ENCODE peak calls at places on chromosomes 4 and X, in ten cellular contexts. Q is mucosa of descending colon, E is cardiac muscle cell, N is glutamatergic neuron, G is endothelial cell, W is bronchial epithelial cell, X is A549, U is astrocyte of the spinal cord, O is gastrocnemius medialis, M is tibial nerve. C is an unnamed sample.
A peak's percentile ranks its signal among the peaks of the same experiment; 100 is the strongest.

GRCh38 chrX:67544281-67544680 is 460 bp downstream of the AR start:
- DNase-seq in Q (no peak), E (no peak), N (peak; percentile 26), G (peak; percentile 12), W (no peak), X (peak; percentile 18), U (peak; percentile 8), O (no peak), M (no peak), C (no peak)

GRCh38 chrX:10015711-10016515 is 48.8 kb downstream of the CLDN34 start:
- DNase-seq in Q (no peak), E (peak; percentile 42), N (peak; percentile 65), G (peak; percentile 39), W (no peak), X (peak; percentile 40), U (no peak), O (no peak), M (no peak), C (no peak)

GRCh38 chr4:123599920-123600394 is 203.4 kb downstream of the SPRY1 start:
- DNase-seq in Q (peak; percentile 82), E (peak; percentile 81), N (peak; percentile 38), G (peak; percentile 63), W (peak; percentile 19), X (no peak), U (peak; percentile 41), O (peak; percentile 28), M (peak; percentile 61), C (no peak)

GRCh38 chrX:41514179-41514578 is 67.0 kb downstream of the NYX start:
- DNase-seq in Q (no peak), E (no peak), N (no peak), G (no peak), W (no peak), X (no peak), U (no peak), O (no peak), M (no peak), C (no peak)

GRCh38 chr4:168475745-168476144 is 4.5 kb downstream of the DDX60L start:
- DNase-seq in Q (no peak), E (peak; percentile 15), N (peak; percentile 40), G (no peak), W (peak; percentile 67), X (peak; percentile 66), U (no peak), O (no peak), M (no peak), C (no peak)

GRCh38 chrX:95903490-95903889 is 781.2 kb upstream of the DIAPH2 start:
- DNase-seq in Q (no peak), E (peak; percentile 41), N (no peak), G (peak; percentile 4), W (no peak), X (no peak), U (no peak), O (no peak), M (no peak), C (no peak)

GRCh38 chr4:3489451-3489962 is 26.4 kb downstream of the DOK7 start:
- DNase-seq in Q (no peak), E (no peak), N (peak; percentile 55), G (no peak), W (no peak), X (peak; percentile 38), U (no peak), O (no peak), M (no peak), C (no peak)

GRCh38 chrX:45751156-45751555 is 550.5 kb upstream of the DIPK2B start:
- DNase-seq in Q (no peak), E (no peak), N (no peak), G (no peak), W (no peak), X (no peak), U (no peak), O (no peak), M (no peak), C (no peak)

GRCh38 chr4:187547281-187547680 is 448.3 kb upstream of the ZFP42 start:
- DNase-seq in Q (no peak), E (no peak), N (no peak), G (no peak), W (peak; percentile 54), X (no peak), U (peak; percentile 13), O (no peak), M (no peak), C (no peak)

GRCh38 chr4:176137626-176138025 is 57.8 kb downstream of the SPATA4 start:
- DNase-seq in Q (no peak), E (peak; percentile 10), N (no peak), G (no peak), W (peak; percentile 35), X (peak; percentile 0), U (peak; percentile 32), O (no peak), M (no peak), C (no peak)

GRCh38 chrX:103488332-103488731 is 31.0 kb downstream of the RAB40A start:
- DNase-seq in Q (no peak), E (peak; percentile 39), N (no peak), G (no peak), W (no peak), X (peak; percentile 15), U (peak; percentile 26), O (no peak), M (no peak), C (no peak)
- TF ChIP-seq CTCF in Q (no peak), E (peak; percentile 42), N (peak; percentile 43), G (peak; percentile 40), W (peak; percentile 24), X (peak; percentile 34), U (peak; percentile 58), O (no peak), M (peak; percentile 30), C (peak; percentile 72)

GRCh38 chrX:66030505-66031317 is 9.2 kb downstream of the VSIG4 start:
- DNase-seq in Q (peak; percentile 31), E (peak; percentile 36), N (no peak), G (peak; percentile 3), W (peak; percentile 13), X (peak; percentile 21), U (no peak), O (no peak), M (no peak), C (no peak)
- TF ChIP-seq CTCF in Q (peak; percentile 46), E (peak; percentile 59), N (peak; percentile 27), G (peak; percentile 57), W (peak; percentile 64), X (no peak), U (peak; percentile 48), O (no peak), M (peak; percentile 33), C (peak; percentile 66)

GRCh38 chr4:40924096-40924792 is 174.5 kb downstream of the NSUN7 start:
- DNase-seq in Q (peak; percentile 71), E (peak; percentile 64), N (peak; percentile 89), G (peak; percentile 79), W (peak; percentile 28), X (peak; percentile 58), U (peak; percentile 67), O (no peak), M (peak; percentile 53), C (peak; percentile 79)

GRCh38 chr4:40927108-40927507 is 177.4 kb downstream of the NSUN7 start:
- DNase-seq in Q (no peak), E (no peak), N (no peak), G (no peak), W (no peak), X (no peak), U (no peak), O (no peak), M (no peak), C (no peak)

GRCh38 chr4:40923326-40924095 is 173.8 kb downstream of the NSUN7 start:
- DNase-seq in Q (no peak), E (no peak), N (no peak), G (no peak), W (no peak), X (no peak), U (no peak), O (no peak), M (no peak), C (no peak)

DNA sequence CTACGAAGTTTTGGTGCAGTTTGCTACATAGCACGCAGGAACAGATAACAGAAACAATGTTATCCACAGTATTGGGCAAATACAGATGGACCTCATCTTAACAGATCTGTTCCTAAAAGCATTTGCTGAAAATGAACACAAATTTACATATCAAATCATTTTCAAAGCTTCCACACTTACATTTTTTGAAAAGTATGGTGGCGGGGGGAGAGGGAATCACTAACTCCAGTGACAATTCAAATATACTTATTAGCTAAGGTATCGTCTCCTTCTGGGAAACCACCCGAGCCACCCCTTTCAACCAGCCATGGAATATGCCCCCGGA is 175.0 kb downstream of the NSUN7 start:
- DNase-seq in Q (no peak), E (no peak), N (no peak), G (no peak), W (no peak), X (no peak), U (no peak), O (no peak), M (no peak), C (no peak)
- TF ChIP-seq CTCF in Q (peak; percentile 2), E (no peak), N (peak; percentile 46), G (peak; percentile 37), W (no peak), X (no peak), U (no peak), O (no peak), M (no peak), C (no peak)

GRCh38 chr4:183599284-183599683 is 59.7 kb downstream of the RWDD4 start:
- DNase-seq in Q (no peak), E (no peak), N (no peak), G (no peak), W (no peak), X (no peak), U (no peak), O (no peak), M (no peak), C (no peak)

GRCh38 chr4:183600189-183600685 is 58.7 kb downstream of the RWDD4 start:
- DNase-seq in Q (peak; percentile 12), E (peak; percentile 18), N (no peak), G (peak; percentile 31), W (no peak), X (peak; percentile 10), U (no peak), O (no peak), M (no peak), C (no peak)

GRCh38 chr4:183599690-183600089 is 59.3 kb downstream of the RWDD4 start:
- DNase-seq in Q (peak; percentile 6), E (no peak), N (no peak), G (no peak), W (no peak), X (no peak), U (no peak), O (no peak), M (no peak), C (no peak)

GRCh38 chr4:183601381-183601780 is 57.6 kb downstream of the RWDD4 start:
- DNase-seq in Q (no peak), E (no peak), N (no peak), G (no peak), W (no peak), X (no peak), U (no peak), O (no peak), M (no peak), C (no peak)

DNA sequence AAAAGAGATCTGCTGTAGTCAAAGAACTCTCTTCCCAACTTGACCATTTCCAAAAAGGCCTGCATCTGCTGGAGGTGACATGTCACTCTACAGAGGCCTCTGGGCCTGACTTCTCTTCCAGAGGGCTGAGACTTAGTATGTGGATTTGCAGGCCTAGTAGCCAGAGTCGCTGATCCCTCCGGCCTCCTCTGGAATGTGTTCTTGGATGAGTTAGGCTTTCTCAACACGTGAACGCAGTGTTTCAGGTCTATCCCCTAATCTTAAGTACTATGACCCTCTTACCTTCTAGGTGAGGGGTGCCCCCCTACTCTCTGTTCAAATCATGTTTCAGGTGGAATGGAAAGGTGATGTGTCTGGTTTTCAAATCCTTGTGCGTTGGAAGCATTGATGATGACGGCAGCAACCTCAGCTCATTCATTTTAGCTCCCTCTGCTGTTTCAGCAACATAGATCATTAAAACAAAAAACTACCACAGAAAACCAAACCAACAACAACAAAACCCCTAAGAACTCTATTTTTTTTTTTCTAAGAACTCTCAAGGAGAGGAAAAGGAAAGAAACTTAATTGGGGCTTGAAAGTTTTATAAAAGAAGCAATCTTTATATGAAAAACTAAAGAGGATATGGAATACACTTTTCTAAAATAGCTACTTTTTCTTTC is 56.4 kb downstream of the RWDD4 start:
- DNase-seq in Q (peak; percentile 7), E (peak; percentile 37), N (no peak), G (no peak), W (peak; percentile 38), X (peak; percentile 14), U (no peak), O (no peak), M (no peak), C (no peak)
- TF ChIP-seq CTCF in Q (no peak), E (peak; percentile 42), N (no peak), G (no peak), W (peak; percentile 36), X (peak; percentile 37), U (peak; percentile 35), O (peak; percentile 35), M (no peak), C (peak; percentile 51)